ENCODE peak calls at places on chromosomes 7 and 10, in nine cellular contexts. T is HCT116, L is astrocyte, E is IMR-90, U is GM23248, M is hepatocyte, Y is mammary epithelial cell, W is fibroblast of lung, C is MM.1S. S is an unnamed sample.

GRCh38 chr10:115706482-115707076 is 566.4 kb downstream of the GFRA1 start:
- DNase-seq in W (peak; percentile 64), L (peak; percentile 12), T (peak; percentile 12), C (peak; percentile 39), Y (peak; percentile 1), E (peak; percentile 30), M (peak; percentile 23), U (peak; percentile 56), S (no peak)

GRCh38 chr7:108717771-108718170 is 148.1 kb downstream of the DNAJB9 start:
- DNase-seq in U (no peak), E (no peak), Y (no peak), C (no peak), T (no peak), M (no peak), W (peak; percentile 49), L (no peak), S (no peak)

GRCh38 chr7:1928555-1929348 is 258.7 kb downstream of the ELFN1 start:
- DNase-seq in M (no peak), T (no peak), W (no peak), C (no peak), U (no peak), Y (no peak), L (no peak), E (no peak), S (no peak)

GRCh38 chr7:94444808-94445207 is 50.1 kb downstream of the COL1A2 start:
- DNase-seq in E (no peak), M (no peak), T (no peak), L (no peak), Y (no peak), W (no peak), U (no peak), C (no peak), S (no peak)

GRCh38 chr7:27032843-27033242 is 63.0 kb downstream of the HOXA1 start:
- DNase-seq in E (peak; percentile 13), T (no peak), U (peak; percentile 34), M (no peak), L (peak; percentile 40), Y (no peak), C (no peak), W (peak; percentile 29), S (peak; percentile 31)

GRCh38 chr7:26155531-26156375 is 3.8 kb downstream of the NFE2L3 start:
- DNase-seq in M (no peak), Y (peak; percentile 87), E (peak; percentile 67), C (no peak), T (no peak), W (peak; percentile 44), U (peak; percentile 69), L (peak; percentile 70), S (peak; percentile 69)

GRCh38 chr10:48684792-48685651 is at the start of gene WDFY4:
- DNase-seq in M (no peak), U (no peak), Y (no peak), L (no peak), W (no peak), T (no peak), C (no peak), E (no peak), S (no peak)

GRCh38 chr7:98202367-98203195 is 8.7 kb upstream of the BHLHA15 start:
- DNase-seq in T (no peak), C (peak; percentile 95), Y (peak; percentile 74), M (no peak), L (no peak), E (no peak), U (no peak), W (no peak), S (peak; percentile 67)

GRCh38 chr10:30557884-30558283 is 71.7 kb downstream of the LYZL2 start:
- DNase-seq in U (peak; percentile 20), Y (peak; percentile 56), E (peak; percentile 47), M (peak; percentile 46), W (peak; percentile 54), T (no peak), C (no peak), L (peak; percentile 67), S (no peak)

GRCh38 chr10:124125305-124126116 is 32.1 kb upstream of the CHST15 start:
- DNase-seq in W (no peak), Y (peak; percentile 57), M (peak; percentile 26), L (peak; percentile 81), C (peak; percentile 23), E (no peak), U (peak; percentile 51), T (peak; percentile 29), S (peak; percentile 85)

GRCh38 chr7:8063706-8064297 is 95.2 kb downstream of the GLCCI1 start:
- DNase-seq in M (no peak), Y (peak; percentile 65), W (peak; percentile 43), T (no peak), U (peak; percentile 6), L (peak; percentile 48), E (peak; percentile 23), C (no peak), S (no peak)

GRCh38 chr10:133274751-133275682 is 1.7 kb downstream of the ADAM8 start:
- DNase-seq in U (peak; percentile 23), L (no peak), M (peak; percentile 42), T (no peak), C (peak; percentile 94), E (no peak), W (no peak), Y (peak; percentile 87), S (peak; percentile 90)

GRCh38 chr7:27249724-27250636 is 7.4 kb downstream of the EVX1 start:
- DNase-seq in Y (no peak), C (no peak), L (no peak), W (no peak), E (no peak), U (no peak), T (no peak), M (no peak), S (peak; percentile 85)

GRCh38 chr7:129530881-129531391 is 28.6 kb downstream of the SMKR1 start:
- DNase-seq in W (peak; percentile 23), T (peak; percentile 72), L (peak; percentile 81), U (peak; percentile 95), M (peak; percentile 13), E (peak; percentile 80), Y (peak; percentile 94), C (no peak), S (no peak)

GRCh38 chr7:76364198-76364584 is 5.4 kb upstream of the YWHAG start:
- DNase-seq in L (peak; percentile 70), U (peak; percentile 89), W (peak; percentile 46), C (no peak), Y (peak; percentile 78), T (no peak), E (peak; percentile 68), M (no peak), S (no peak)

GRCh38 chr7:149282331-149282655 is 20.3 kb downstream of the ZNF783 start:
- DNase-seq in T (no peak), L (no peak), M (no peak), W (no peak), C (no peak), E (no peak), U (no peak), Y (no peak), S (peak; percentile 38)

GRCh38 chr10:100103581-100103980 is 21.9 kb upstream of the CPN1 start:
- DNase-seq in U (no peak), Y (peak; percentile 54), T (no peak), L (no peak), W (peak; percentile 58), C (no peak), E (peak; percentile 31), M (no peak), S (no peak)

GRCh38 chr7:20466425-20467125 is 135.9 kb downstream of the ITGB8 start:
- DNase-seq in M (no peak), Y (no peak), E (no peak), W (no peak), T (no peak), C (no peak), U (no peak), L (no peak), S (no peak)

DNA sequence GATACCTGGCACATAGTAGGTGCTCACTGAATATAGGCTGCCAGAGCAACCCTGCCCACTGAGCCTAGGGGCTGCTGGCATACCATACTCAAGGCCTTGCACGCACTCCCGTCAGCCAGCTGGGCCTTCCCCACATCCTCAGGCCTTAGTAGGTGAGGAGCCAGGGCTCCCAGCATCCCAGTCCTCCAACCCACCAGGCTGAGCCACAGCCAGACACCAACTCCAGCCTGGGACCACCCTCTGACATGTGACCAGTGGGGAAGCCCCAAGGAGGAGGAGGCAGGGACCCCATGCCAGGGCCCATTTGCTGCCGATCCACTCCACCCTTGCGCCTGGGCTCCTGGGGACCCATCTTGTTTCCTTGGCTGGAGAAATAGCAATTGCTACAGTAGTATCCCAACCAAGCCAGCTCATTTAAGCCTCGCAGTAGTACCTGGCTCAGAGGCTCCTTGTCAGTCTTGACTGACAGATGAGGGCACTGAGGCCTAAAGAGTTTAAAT is 11.4 kb downstream of the SLIT1 start:
- DNase-seq in E (no peak), L (no peak), M (no peak), W (no peak), U (no peak), T (no peak), C (no peak), Y (no peak), S (no peak)
- H2AFZ ChIP-seq in E (no peak overlapping the region), L (no peak overlapping the region), M (no peak overlapping the region), W (no peak overlapping the region), U (no peak overlapping the region), T (no peak overlapping the region), C (no peak overlapping the region), Y (no peak overlapping the region), S (no peak overlapping the region)

DNA sequence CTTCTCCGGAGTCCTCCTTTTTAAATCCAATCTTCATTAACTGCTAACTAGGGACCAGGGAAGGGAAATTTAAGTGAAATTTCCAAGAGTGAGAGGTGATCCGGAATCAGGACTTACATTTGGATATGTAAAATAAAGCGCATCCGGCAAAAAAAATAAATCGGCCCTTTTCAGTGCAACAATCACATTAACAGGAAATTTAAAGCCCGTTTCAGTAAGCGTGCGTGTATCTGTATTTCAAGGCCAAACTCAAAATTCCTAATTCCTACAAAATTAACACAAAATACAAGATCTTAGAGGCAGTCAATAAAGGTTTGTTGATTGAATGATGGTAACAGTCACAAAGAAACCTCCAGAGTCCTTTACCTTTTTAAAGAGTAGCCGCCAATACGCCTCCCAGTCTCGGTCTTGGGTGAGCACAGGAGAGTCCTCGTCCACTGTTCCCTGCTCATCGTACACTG is 703 bp downstream of the DNAJC9 start:
- DNase-seq in Y (peak; percentile 9), M (no peak), L (no peak), T (no peak), W (peak; percentile 11), E (no peak), C (peak; percentile 17), U (peak; percentile 33), S (no peak)
- H3K36me3 ChIP-seq in Y (peaks cover 18% of the 10 kb centered on the region), M (no peaks in the 10 kb centered on the region), L (peaks cover 46% of the 10 kb centered on the region), T (peaks cover 56% of the 10 kb centered on the region), W (peaks cover 5% of the 10 kb centered on the region), E (peaks cover 18% of the 10 kb centered on the region), C (peaks cover 18% of the 10 kb centered on the region), U (peaks cover 22% of the 10 kb centered on the region), S (peaks cover 51% of the 10 kb centered on the region)

GRCh38 chr10:80196270-80196949 is 8.9 kb downstream of the ANXA11 start:
- DNase-seq in T (peak; percentile 90), U (peak; percentile 82), L (peak; percentile 59), C (peak; percentile 89), E (peak; percentile 61), Y (peak; percentile 96), W (no peak), M (peak; percentile 88), S (no peak)
- H3K27ac ChIP-seq in T (peak overlapping the region; percentile 83), U (no peak overlapping the region), L (peak overlapping the region; percentile 17), C (peak overlapping the region; percentile 98), E (no peak overlapping the region), Y (peak overlapping the region; percentile 67), W (peak overlapping the region; percentile 26), M (peak overlapping the region; percentile 92), S (peak overlapping the region; percentile 63)

DNA sequence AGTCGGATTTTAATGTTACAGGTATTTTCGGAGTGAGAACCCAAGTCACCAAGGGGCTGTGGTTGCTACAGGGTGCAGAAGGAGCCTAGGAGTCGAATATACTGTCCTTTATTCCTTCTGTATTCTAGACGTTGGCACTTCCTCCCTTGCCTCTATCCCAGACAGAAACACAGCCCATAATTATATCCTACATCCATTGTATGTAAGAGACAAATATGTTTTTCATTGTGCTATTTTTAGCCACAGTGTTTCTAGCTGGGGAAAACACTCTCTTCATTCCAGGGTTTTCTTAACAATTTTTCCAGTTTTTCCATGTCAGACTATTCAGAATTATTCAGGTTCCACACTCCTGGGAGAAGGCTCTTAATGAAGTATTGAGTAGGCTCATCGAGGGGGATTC is 32.6 kb downstream of the KIAA1217 start:
- DNase-seq in L (no peak), T (no peak), W (no peak), E (no peak), Y (no peak), U (no peak), C (no peak), M (no peak), S (no peak)
- H2AFZ ChIP-seq in L (no peak overlapping the region), T (no peak overlapping the region), W (no peak overlapping the region), E (no peak overlapping the region), Y (no peak overlapping the region), U (no peak overlapping the region), C (no peak overlapping the region), M (no peak overlapping the region), S (no peak overlapping the region)

S was measured in osteoblast.